ENCODE peak calls at places on chromosomes 3 and 15, in six cellular contexts. D is BJ, A is body of pancreas, W is upper lobe of right lung, O is pancreas, F is left lung. N is an unnamed sample.

GRCh38 chr3:23633261-23633960 is 172.3 kb upstream of the UBE2E1 start:
- DNase-seq in D (no peak), A (no peak), W (no peak), O (no peak), F (no peak), N (no peak)

GRCh38 chr3:37190667-37191066 is 16.3 kb upstream of the LRRFIP2 start:
- DNase-seq in D (no peak), A (no peak), W (no peak), O (no peak), F (no peak), N (no peak)

GRCh38 chr15:94470492-94470891 is 239.1 kb downstream of the MCTP2 start:
- DNase-seq in D (no peak), A (no peak), W (no peak), O (no peak), F (no peak), N (no peak)

GRCh38 chr3:131361464-131362421 is 19.8 kb upstream of the NUDT16 start:
- DNase-seq in D (no peak), A (peak; percentile 99), W (peak; percentile 99), O (peak; percentile 99), F (peak; percentile 96), N (peak; percentile 80)

GRCh38 chr15:62770752-62771151 is 271.8 kb upstream of the TPM1 start:
- DNase-seq in D (peak; percentile 68), A (no peak), W (no peak), O (no peak), F (no peak), N (no peak)

GRCh38 chr15:89136818-89137772 is 48.8 kb downstream of the ABHD2 start:
- DNase-seq in D (no peak), A (peak; percentile 65), W (no peak), O (no peak), F (no peak), N (peak; percentile 74)

GRCh38 chr15:81314378-81314777 is 9.6 kb downstream of the STARD5 start:
- DNase-seq in D (no peak), A (no peak), W (no peak), O (no peak), F (no peak), N (no peak)

GRCh38 chr3:186598108-186598784 is 14.6 kb upstream of the AHSG start:
- DNase-seq in D (no peak), A (peak; percentile 56), W (no peak), O (no peak), F (no peak), N (peak; percentile 66)

GRCh38 chr15:47466357-47466756 is 250.9 kb upstream of the SEMA6D start:
- DNase-seq in D (no peak), A (no peak), W (no peak), O (no peak), F (no peak), N (no peak)

GRCh38 chr15:53861792-53862191 is 102.3 kb upstream of the WDR72 start:
- DNase-seq in D (no peak), A (no peak), W (no peak), O (no peak), F (no peak), N (no peak)

GRCh38 chr3:133851266-133851906 is 44.3 kb downstream of the RAB6B start:
- DNase-seq in D (no peak), A (no peak), W (peak; percentile 8), O (no peak), F (no peak), N (no peak)

GRCh38 chr3:102024270-102024904 is 175.1 kb downstream of the NFKBIZ start:
- DNase-seq in D (no peak), A (no peak), W (no peak), O (no peak), F (no peak), N (no peak)

GRCh38 chr3:13529196-13529975 is 19.5 kb upstream of the FBLN2 start:
- DNase-seq in D (no peak), A (no peak), W (no peak), O (no peak), F (no peak), N (no peak)

GRCh38 chr3:42830437-42831320 is 21.4 kb downstream of the ACKR2 start:
- DNase-seq in D (no peak), A (no peak), W (no peak), O (no peak), F (no peak), N (no peak)

GRCh38 chr3:186487819-186488218 is 56.4 kb downstream of the CRYGS start:
- DNase-seq in D (no peak), A (no peak), W (no peak), O (no peak), F (no peak), N (no peak)

GRCh38 chr15:67383903-67384302 is 129.3 kb downstream of the IQCH start:
- DNase-seq in D (no peak), A (no peak), W (no peak), O (no peak), F (no peak), N (no peak)
- TF ChIP-seq CTCF in D (peak; percentile 27), A (no peak), W (no peak), O (no peak), F (no peak), N (no peak)

GRCh38 chr15:40893019-40893723 is 1.1 kb upstream of the VPS18 start:
- DNase-seq in D (no peak), A (no peak), W (no peak), O (peak; percentile 77), F (no peak), N (peak; percentile 26)
- H3K4me3 ChIP-seq in D (no peak overlapping the region), A (no peak overlapping the region), W (no peak overlapping the region), O (no peak overlapping the region), F (no peak overlapping the region), N (no peak overlapping the region)

DNA sequence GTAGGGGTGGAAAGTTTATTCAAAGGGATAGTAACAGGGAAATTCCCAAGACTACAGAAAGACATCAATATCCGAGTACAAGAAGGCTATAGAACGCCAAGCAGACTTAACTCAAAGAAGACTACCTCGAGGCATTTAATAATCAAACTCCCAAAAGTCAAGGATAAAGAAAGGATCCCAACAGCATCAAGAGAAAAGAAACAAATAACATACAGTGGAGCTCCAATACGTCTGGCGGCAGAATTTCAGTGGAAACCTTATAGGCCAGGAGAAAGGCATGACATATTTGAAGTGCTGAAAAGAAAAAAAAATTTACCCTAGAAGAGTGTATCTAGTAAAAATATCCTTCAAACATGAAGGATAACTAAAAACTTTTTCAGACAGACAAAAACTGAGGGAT is 95.6 kb downstream of the DMXL2 start:
- DNase-seq in D (no peak), A (no peak), W (no peak), O (no peak), F (no peak), N (no peak)
- H3K36me3 ChIP-seq in D (peaks cover 2% of the 10 kb centered on the region), A (no peaks in the 10 kb centered on the region), W (peaks cover 5% of the 10 kb centered on the region), O (no peaks in the 10 kb centered on the region), F (peaks cover 58% of the 10 kb centered on the region), N (no peaks in the 10 kb centered on the region)

GRCh38 chr3:64187065-64187959 is 38.0 kb downstream of the PRICKLE2 start:
- DNase-seq in D (peak; percentile 98), A (peak; percentile 90), W (no peak), O (peak; percentile 81), F (peak; percentile 56), N (peak; percentile 75)

GRCh38 chr3:64190517-64191515 is 34.5 kb downstream of the PRICKLE2 start:
- DNase-seq in D (peak; percentile 58), A (no peak), W (no peak), O (no peak), F (no peak), N (no peak)

GRCh38 chr3:64186667-64187064 is 38.6 kb downstream of the PRICKLE2 start:
- DNase-seq in D (no peak), A (no peak), W (no peak), O (no peak), F (no peak), N (no peak)

GRCh38 chr3:64191822-64192221 is 33.4 kb downstream of the PRICKLE2 start:
- DNase-seq in D (no peak), A (no peak), W (no peak), O (no peak), F (no peak), N (no peak)

GRCh38 chr3:64188810-64189560 is 36.3 kb downstream of the PRICKLE2 start:
- DNase-seq in D (peak; percentile 76), A (peak; percentile 52), W (no peak), O (no peak), F (peak; percentile 41), N (no peak)
- TF ChIP-seq CTCF in D (no peak), A (no peak), W (no peak), O (no peak), F (no peak), N (no peak)

GRCh38 chr15:98142584-98142983 is 182.1 kb downstream of the ARRDC4 start:
- DNase-seq in D (no peak), A (no peak), W (no peak), O (no peak), F (no peak), N (no peak)

GRCh38 chr15:98146031-98146430 is 185.5 kb downstream of the ARRDC4 start:
- DNase-seq in D (no peak), A (no peak), W (no peak), O (no peak), F (no peak), N (no peak)

GRCh38 chr15:98143116-98143515 is 182.6 kb downstream of the ARRDC4 start:
- DNase-seq in D (no peak), A (no peak), W (no peak), O (no peak), F (no peak), N (no peak)

GRCh38 chr15:98147415-98147814 is 186.9 kb downstream of the ARRDC4 start:
- DNase-seq in D (no peak), A (no peak), W (no peak), O (no peak), F (no peak), N (no peak)

GRCh38 chr15:98144388-98144787 is 183.9 kb downstream of the ARRDC4 start:
- DNase-seq in D (no peak), A (no peak), W (no peak), O (no peak), F (no peak), N (no peak)
- H3K4me3 ChIP-seq in D (no peak overlapping the region), A (no peak overlapping the region), W (no peak overlapping the region), O (no peak overlapping the region), F (no peak overlapping the region), N (no peak overlapping the region)

GRCh38 chr3:30689202-30689641 is 82.8 kb downstream of the TGFBR2 start:
- DNase-seq in D (peak; percentile 27), A (peak; percentile 49), W (no peak), O (peak; percentile 47), F (no peak), N (no peak)
- H3K36me3 ChIP-seq in D (peaks cover 9% of the 10 kb centered on the region), A (no peaks in the 10 kb centered on the region), W (peaks cover 80% of the 10 kb centered on the region), O (peaks cover 3% of the 10 kb centered on the region), F (peaks cover 80% of the 10 kb centered on the region), N (no peaks in the 10 kb centered on the region)

GRCh38 chr15:99702895-99703602 is 30.2 kb downstream of the LYSMD4 start:
- DNase-seq in D (no peak), A (no peak), W (no peak), O (no peak), F (no peak), N (no peak)

GRCh38 chr15:99704444-99704838 is 28.8 kb downstream of the LYSMD4 start:
- DNase-seq in D (peak; percentile 57), A (peak; percentile 79), W (no peak), O (no peak), F (no peak), N (no peak)

GRCh38 chr15:99707481-99708270 is 25.6 kb downstream of the LYSMD4 start:
- DNase-seq in D (peak; percentile 63), A (no peak), W (no peak), O (no peak), F (no peak), N (no peak)

GRCh38 chr15:99706557-99707303 is 26.5 kb downstream of the LYSMD4 start:
- DNase-seq in D (no peak), A (no peak), W (no peak), O (no peak), F (no peak), N (no peak)

GRCh38 chr15:99703603-99704443 is 29.4 kb downstream of the LYSMD4 start:
- DNase-seq in D (peak; percentile 89), A (peak; percentile 75), W (no peak), O (no peak), F (no peak), N (peak; percentile 52)
- TF ChIP-seq CTCF in D (peak; percentile 75), A (peak; percentile 88), W (peak; percentile 72), O (peak; percentile 17), F (peak; percentile 56), N (peak; percentile 69)

N was measured in heart right ventricle.